ENCODE peak calls at places on chromosome 11, in nine cellular contexts. One of them, this sample, is unnamed.

GRCh38 chr11:107453594-107454286 is 3.9 kb downstream of the CWF19L2 start:
- DNase-seq in body of pancreas: no peak
- DNase-seq in lower lobe of right lung: no peak
- DNase-seq in endothelial cell: no peak
- DNase-seq in neural progenitor cell: no peak
- DNase-seq in mammary epithelial cell: no peak
- DNase-seq in WTC11: no peak
- DNase-seq in fibroblast of lung: no peak
- DNase-seq in astrocyte of the spinal cord: no peak
- DNase-seq in this sample: no peak

GRCh38 chr11:73414977-73415492 is 38.8 kb downstream of the RELT start:
- DNase-seq in neural progenitor cell: no peak
- DNase-seq in astrocyte of the spinal cord: peak
- DNase-seq in lower lobe of right lung: no peak
- DNase-seq in WTC11: no peak
- DNase-seq in mammary epithelial cell: no peak
- DNase-seq in endothelial cell: no peak
- DNase-seq in body of pancreas: peak
- DNase-seq in fibroblast of lung: no peak
- DNase-seq in this sample: peak

GRCh38 chr11:130465259-130465658 is 16.8 kb downstream of the ADAMTS15 start:
- DNase-seq in lower lobe of right lung: no peak
- DNase-seq in mammary epithelial cell: no peak
- DNase-seq in body of pancreas: no peak
- DNase-seq in neural progenitor cell: no peak
- DNase-seq in WTC11: no peak
- DNase-seq in fibroblast of lung: no peak
- DNase-seq in astrocyte of the spinal cord: peak
- DNase-seq in endothelial cell: no peak
- DNase-seq in this sample: no peak

GRCh38 chr11:16956538-16957153 is 57.6 kb downstream of the PLEKHA7 start:
- DNase-seq in endothelial cell: no peak
- DNase-seq in WTC11: no peak
- DNase-seq in neural progenitor cell: no peak
- DNase-seq in astrocyte of the spinal cord: no peak
- DNase-seq in mammary epithelial cell: peak
- DNase-seq in lower lobe of right lung: no peak
- DNase-seq in body of pancreas: peak
- DNase-seq in fibroblast of lung: no peak
- DNase-seq in this sample: no peak

GRCh38 chr11:128235958-128236357 is 351.4 kb downstream of the ETS1 start:
- DNase-seq in neural progenitor cell: no peak
- DNase-seq in lower lobe of right lung: no peak
- DNase-seq in body of pancreas: peak
- DNase-seq in WTC11: no peak
- DNase-seq in mammary epithelial cell: no peak
- DNase-seq in fibroblast of lung: peak
- DNase-seq in endothelial cell: no peak
- DNase-seq in astrocyte of the spinal cord: peak
- DNase-seq in this sample: no peak

GRCh38 chr11:126927628-126928027 is 72.9 kb downstream of the KIRREL3 start:
- DNase-seq in lower lobe of right lung: peak
- DNase-seq in body of pancreas: no peak
- DNase-seq in neural progenitor cell: no peak
- DNase-seq in astrocyte of the spinal cord: no peak
- DNase-seq in WTC11: no peak
- DNase-seq in fibroblast of lung: no peak
- DNase-seq in mammary epithelial cell: peak
- DNase-seq in endothelial cell: no peak
- DNase-seq in this sample: no peak

GRCh38 chr11:9529333-9529648 is 44.2 kb upstream of the WEE1 start:
- DNase-seq in body of pancreas: peak
- DNase-seq in endothelial cell: no peak
- DNase-seq in fibroblast of lung: peak
- DNase-seq in mammary epithelial cell: no peak
- DNase-seq in lower lobe of right lung: peak
- DNase-seq in WTC11: no peak
- DNase-seq in astrocyte of the spinal cord: no peak
- DNase-seq in neural progenitor cell: no peak
- DNase-seq in this sample: no peak

GRCh38 chr11:74720596-74721478 is 10.4 kb downstream of the CHRDL2 start:
- DNase-seq in endothelial cell: no peak
- DNase-seq in lower lobe of right lung: peak
- DNase-seq in neural progenitor cell: no peak
- DNase-seq in astrocyte of the spinal cord: no peak
- DNase-seq in WTC11: no peak
- DNase-seq in mammary epithelial cell: no peak
- DNase-seq in fibroblast of lung: peak
- DNase-seq in body of pancreas: peak
- DNase-seq in this sample: no peak

GRCh38 chr11:130582176-130582575 is 133.7 kb downstream of the ADAMTS15 start:
- DNase-seq in lower lobe of right lung: no peak
- DNase-seq in mammary epithelial cell: no peak
- DNase-seq in astrocyte of the spinal cord: no peak
- DNase-seq in body of pancreas: no peak
- DNase-seq in neural progenitor cell: no peak
- DNase-seq in WTC11: no peak
- DNase-seq in endothelial cell: no peak
- DNase-seq in fibroblast of lung: no peak
- DNase-seq in this sample: no peak

GRCh38 chr11:103483996-103484395 is 374.8 kb downstream of the DYNC2H1 start:
- DNase-seq in neural progenitor cell: no peak
- DNase-seq in astrocyte of the spinal cord: no peak
- DNase-seq in fibroblast of lung: no peak
- DNase-seq in endothelial cell: no peak
- DNase-seq in mammary epithelial cell: no peak
- DNase-seq in WTC11: no peak
- DNase-seq in body of pancreas: no peak
- DNase-seq in lower lobe of right lung: no peak
- DNase-seq in this sample: no peak

GRCh38 chr11:11036185-11037161 is 178.6 kb upstream of the ZBED5 start:
- DNase-seq in astrocyte of the spinal cord: peak
- DNase-seq in neural progenitor cell: peak
- DNase-seq in lower lobe of right lung: no peak
- DNase-seq in fibroblast of lung: peak
- DNase-seq in WTC11: peak
- DNase-seq in endothelial cell: peak
- DNase-seq in body of pancreas: peak
- DNase-seq in mammary epithelial cell: peak
- DNase-seq in this sample: peak

GRCh38 chr11:77019976-77020591 is 14.1 kb upstream of the B3GNT6 start:
- DNase-seq in lower lobe of right lung: no peak
- DNase-seq in fibroblast of lung: peak
- DNase-seq in body of pancreas: no peak
- DNase-seq in WTC11: no peak
- DNase-seq in astrocyte of the spinal cord: peak
- DNase-seq in mammary epithelial cell: peak
- DNase-seq in neural progenitor cell: no peak
- DNase-seq in endothelial cell: no peak
- DNase-seq in this sample: no peak

GRCh38 chr11:126140932-126141291 is 70.5 kb downstream of the RPUSD4 start:
- DNase-seq in astrocyte of the spinal cord: peak
- DNase-seq in fibroblast of lung: peak
- DNase-seq in body of pancreas: peak
- DNase-seq in endothelial cell: no peak
- DNase-seq in mammary epithelial cell: no peak
- DNase-seq in neural progenitor cell: no peak
- DNase-seq in WTC11: no peak
- DNase-seq in lower lobe of right lung: no peak
- DNase-seq in this sample: peak

GRCh38 chr11:74371269-74372039 is 26.8 kb downstream of the PGM2L1 start:
- DNase-seq in mammary epithelial cell: peak
- DNase-seq in astrocyte of the spinal cord: peak
- DNase-seq in WTC11: no peak
- DNase-seq in lower lobe of right lung: no peak
- DNase-seq in endothelial cell: no peak
- DNase-seq in neural progenitor cell: no peak
- DNase-seq in body of pancreas: no peak
- DNase-seq in fibroblast of lung: peak
- DNase-seq in this sample: peak

GRCh38 chr11:101862410-101863233 is 52.2 kb upstream of the CEP126 start:
- DNase-seq in astrocyte of the spinal cord: peak
- DNase-seq in body of pancreas: peak
- DNase-seq in lower lobe of right lung: no peak
- DNase-seq in endothelial cell: peak
- DNase-seq in neural progenitor cell: peak
- DNase-seq in fibroblast of lung: peak
- DNase-seq in mammary epithelial cell: peak
- DNase-seq in WTC11: peak
- DNase-seq in this sample: peak

GRCh38 chr11:9153651-9154050 is 62.3 kb upstream of the SCUBE2 start:
- DNase-seq in endothelial cell: no peak
- DNase-seq in WTC11: no peak
- DNase-seq in lower lobe of right lung: no peak
- DNase-seq in fibroblast of lung: no peak
- DNase-seq in body of pancreas: no peak
- DNase-seq in mammary epithelial cell: no peak
- DNase-seq in astrocyte of the spinal cord: no peak
- DNase-seq in neural progenitor cell: no peak
- DNase-seq in this sample: no peak

GRCh38 chr11:2644844-2645778 is 54.7 kb downstream of the KCNQ1OT1 start:
- DNase-seq in body of pancreas: no peak
- DNase-seq in lower lobe of right lung: no peak
- DNase-seq in neural progenitor cell: no peak
- DNase-seq in astrocyte of the spinal cord: no peak
- DNase-seq in WTC11: no peak
- DNase-seq in fibroblast of lung: no peak
- DNase-seq in endothelial cell: no peak
- DNase-seq in mammary epithelial cell: no peak
- DNase-seq in this sample: no peak

GRCh38 chr11:11057472-11057854 is 199.6 kb upstream of the ZBED5 start:
- DNase-seq in fibroblast of lung: no peak
- DNase-seq in body of pancreas: no peak
- DNase-seq in astrocyte of the spinal cord: no peak
- DNase-seq in lower lobe of right lung: no peak
- DNase-seq in neural progenitor cell: no peak
- DNase-seq in WTC11: no peak
- DNase-seq in mammary epithelial cell: peak
- DNase-seq in endothelial cell: no peak
- DNase-seq in this sample: no peak

DNA sequence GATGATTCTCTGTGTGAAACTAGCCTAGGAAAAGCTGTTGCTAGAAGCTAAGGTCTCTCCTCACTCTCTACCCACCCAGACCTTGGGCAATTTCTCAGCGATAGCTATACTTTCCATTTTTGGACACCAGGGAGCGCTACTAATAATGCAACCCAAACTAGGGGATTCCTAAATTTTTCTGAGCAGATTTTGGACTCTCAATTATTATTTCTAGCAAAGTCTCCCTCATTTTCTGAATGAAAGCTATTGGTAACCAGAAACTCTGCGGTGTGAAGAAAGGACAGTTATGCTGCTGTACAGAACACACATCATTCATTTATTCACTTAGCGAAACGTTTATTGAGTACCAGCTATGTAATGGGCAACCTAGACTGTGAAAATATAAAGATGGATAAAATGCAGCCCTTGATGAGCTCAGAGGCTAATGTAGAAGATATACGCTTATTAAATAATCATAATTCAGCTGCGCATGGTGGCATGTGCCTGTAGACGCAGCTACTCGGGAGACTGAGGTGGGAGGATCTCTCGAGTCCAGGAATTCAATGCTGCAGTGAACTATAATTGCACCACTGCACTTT is 6.1 kb upstream of the STIM1 start:
- DNase-seq in astrocyte of the spinal cord: peak
- DNase-seq in endothelial cell: peak
- DNase-seq in lower lobe of right lung: no peak
- DNase-seq in fibroblast of lung: peak
- DNase-seq in body of pancreas: peak
- DNase-seq in mammary epithelial cell: peak
- DNase-seq in WTC11: no peak
- DNase-seq in neural progenitor cell: peak
- DNase-seq in this sample: peak
- TF ChIP-seq CTCF in astrocyte of the spinal cord: peak
- TF ChIP-seq CTCF in endothelial cell: peak
- TF ChIP-seq CTCF in lower lobe of right lung: peak
- TF ChIP-seq CTCF in fibroblast of lung: peak
- TF ChIP-seq CTCF in body of pancreas: peak
- TF ChIP-seq CTCF in mammary epithelial cell: peak
- TF ChIP-seq CTCF in WTC11: peak
- TF ChIP-seq CTCF in neural progenitor cell: peak
- TF ChIP-seq CTCF in this sample: peak

DNA sequence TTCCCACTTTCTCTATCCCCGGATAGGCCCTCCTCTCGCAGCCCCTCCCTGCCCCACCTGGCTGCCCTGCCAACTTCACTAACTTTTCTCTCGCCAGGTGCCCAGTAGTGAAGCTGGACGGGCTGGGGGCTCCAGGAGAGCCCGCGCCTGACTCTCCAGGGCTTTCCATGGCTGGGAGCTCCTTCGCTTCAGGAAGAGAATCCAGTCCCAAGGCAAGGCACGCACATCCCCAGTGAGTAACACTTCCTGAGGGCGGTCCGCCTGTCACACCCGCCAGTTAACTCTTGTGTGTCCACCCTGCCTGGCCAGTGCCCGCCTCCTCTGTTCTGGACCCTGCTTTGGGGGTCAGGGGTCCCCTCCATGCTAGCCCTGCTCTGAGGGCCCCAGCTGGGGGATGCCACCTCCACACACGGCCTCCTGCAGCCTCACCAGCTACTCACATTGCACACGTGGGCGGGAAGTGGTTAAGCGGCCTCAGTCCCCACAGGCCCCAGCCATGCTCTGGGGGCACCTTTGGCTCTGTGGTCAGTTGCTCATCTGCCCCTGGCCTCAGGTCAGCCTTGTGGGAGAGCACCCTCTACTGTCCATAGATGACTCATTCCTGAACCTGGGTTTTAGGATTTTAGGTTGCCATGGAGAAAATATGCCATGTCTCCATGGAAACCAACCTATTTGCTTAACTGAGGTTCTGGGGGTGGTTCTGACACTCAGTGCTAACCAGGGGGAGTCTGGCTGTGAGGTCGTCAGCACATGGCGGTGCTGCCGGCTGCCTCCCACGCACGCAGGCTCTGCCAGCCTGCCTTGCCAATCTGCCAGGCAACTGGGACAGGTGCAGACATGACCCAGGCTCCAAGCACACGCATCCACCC is at the start of gene RIN1:
- DNase-seq in WTC11: peak
- DNase-seq in mammary epithelial cell: peak
- DNase-seq in neural progenitor cell: peak
- DNase-seq in astrocyte of the spinal cord: peak
- DNase-seq in lower lobe of right lung: peak
- DNase-seq in fibroblast of lung: peak
- DNase-seq in body of pancreas: peak
- DNase-seq in endothelial cell: peak
- DNase-seq in this sample: peak
- TF ChIP-seq CTCF in WTC11: no peak
- TF ChIP-seq CTCF in mammary epithelial cell: no peak
- TF ChIP-seq CTCF in neural progenitor cell: peak
- TF ChIP-seq CTCF in astrocyte of the spinal cord: peak
- TF ChIP-seq CTCF in lower lobe of right lung: peak
- TF ChIP-seq CTCF in fibroblast of lung: peak
- TF ChIP-seq CTCF in body of pancreas: peak
- TF ChIP-seq CTCF in endothelial cell: no peak
- TF ChIP-seq CTCF in this sample: peak

GRCh38 chr11:69306821-69307220 is 12.9 kb downstream of the MYEOV start:
- DNase-seq in astrocyte of the spinal cord: no peak
- DNase-seq in fibroblast of lung: no peak
- DNase-seq in WTC11: no peak
- DNase-seq in mammary epithelial cell: no peak
- DNase-seq in neural progenitor cell: no peak
- DNase-seq in body of pancreas: no peak
- DNase-seq in endothelial cell: no peak
- DNase-seq in lower lobe of right lung: no peak
- DNase-seq in this sample: no peak
- TF ChIP-seq CTCF in astrocyte of the spinal cord: no peak
- TF ChIP-seq CTCF in fibroblast of lung: no peak
- TF ChIP-seq CTCF in WTC11: no peak
- TF ChIP-seq CTCF in mammary epithelial cell: no peak
- TF ChIP-seq CTCF in neural progenitor cell: no peak
- TF ChIP-seq CTCF in body of pancreas: no peak
- TF ChIP-seq CTCF in endothelial cell: no peak
- TF ChIP-seq CTCF in lower lobe of right lung: no peak
- TF ChIP-seq CTCF in this sample: no peak

GRCh38 chr11:12402027-12402426 is 24.7 kb downstream of the PARVA start:
- DNase-seq in neural progenitor cell: no peak
- DNase-seq in lower lobe of right lung: no peak
- DNase-seq in WTC11: no peak
- DNase-seq in astrocyte of the spinal cord: no peak
- DNase-seq in mammary epithelial cell: no peak
- DNase-seq in fibroblast of lung: no peak
- DNase-seq in body of pancreas: no peak
- DNase-seq in endothelial cell: no peak
- DNase-seq in this sample: no peak
- TF ChIP-seq CTCF in neural progenitor cell: no peak
- TF ChIP-seq CTCF in lower lobe of right lung: no peak
- TF ChIP-seq CTCF in WTC11: no peak
- TF ChIP-seq CTCF in astrocyte of the spinal cord: peak
- TF ChIP-seq CTCF in mammary epithelial cell: no peak
- TF ChIP-seq CTCF in fibroblast of lung: no peak
- TF ChIP-seq CTCF in body of pancreas: no peak
- TF ChIP-seq CTCF in endothelial cell: no peak
- TF ChIP-seq CTCF in this sample: no peak